ENCODE peak calls at places on chromosomes 16 and 17, in nine cellular contexts. One of them, this sample, is unnamed.

GRCh38 chr16:4309833-4310266 is 6.0 kb upstream of the GLIS2 start:
- DNase-seq in NCI-H748 treated with DMSO at 0.1 percent for 48 hours: no peak
- DNase-seq in hippocampal formation: no peak
- DNase-seq in body of pancreas: peak; percentile 72
- DNase-seq in ACHN: peak; percentile 83
- DNase-seq in anterior cingulate cortex: no peak
- DNase-seq in NCI-H460: peak; percentile 62
- DNase-seq in non-pigmented ciliary epithelial cell: no peak
- DNase-seq in NCI-H1105 treated with DMSO at 0.1 percent for 48 hours: no peak
- DNase-seq in this sample: peak; percentile 72

GRCh38 chr16:27365142-27366089 is 36.6 kb upstream of the IL21R start:
- DNase-seq in anterior cingulate cortex: no peak
- DNase-seq in ACHN: peak; percentile 59
- DNase-seq in body of pancreas: no peak
- DNase-seq in hippocampal formation: no peak
- DNase-seq in NCI-H748 treated with DMSO at 0.1 percent for 48 hours: no peak
- DNase-seq in non-pigmented ciliary epithelial cell: peak; percentile 47
- DNase-seq in NCI-H460: no peak
- DNase-seq in NCI-H1105 treated with DMSO at 0.1 percent for 48 hours: no peak
- DNase-seq in this sample: peak; percentile 59

GRCh38 chr17:74467221-74467951 is 952 bp downstream of the CD300A start:
- DNase-seq in NCI-H460: no peak
- DNase-seq in body of pancreas: no peak
- DNase-seq in hippocampal formation: no peak
- DNase-seq in NCI-H748 treated with DMSO at 0.1 percent for 48 hours: no peak
- DNase-seq in NCI-H1105 treated with DMSO at 0.1 percent for 48 hours: no peak
- DNase-seq in ACHN: no peak
- DNase-seq in anterior cingulate cortex: no peak
- DNase-seq in non-pigmented ciliary epithelial cell: no peak
- DNase-seq in this sample: no peak

GRCh38 chr17:8639709-8640108 is 9.2 kb upstream of the MYH10 start:
- DNase-seq in hippocampal formation: no peak
- DNase-seq in NCI-H460: no peak
- DNase-seq in NCI-H748 treated with DMSO at 0.1 percent for 48 hours: no peak
- DNase-seq in NCI-H1105 treated with DMSO at 0.1 percent for 48 hours: no peak
- DNase-seq in anterior cingulate cortex: no peak
- DNase-seq in body of pancreas: no peak
- DNase-seq in non-pigmented ciliary epithelial cell: no peak
- DNase-seq in ACHN: no peak
- DNase-seq in this sample: no peak

GRCh38 chr17:40260528-40260927 is 27.2 kb upstream of the CDC6 start:
- DNase-seq in hippocampal formation: no peak
- DNase-seq in non-pigmented ciliary epithelial cell: no peak
- DNase-seq in NCI-H460: no peak
- DNase-seq in ACHN: no peak
- DNase-seq in anterior cingulate cortex: no peak
- DNase-seq in body of pancreas: no peak
- DNase-seq in NCI-H1105 treated with DMSO at 0.1 percent for 48 hours: no peak
- DNase-seq in NCI-H748 treated with DMSO at 0.1 percent for 48 hours: no peak
- DNase-seq in this sample: no peak

GRCh38 chr16:14405611-14406537 is 224.2 kb downstream of the PARN start:
- DNase-seq in ACHN: peak; percentile 16
- DNase-seq in non-pigmented ciliary epithelial cell: no peak
- DNase-seq in NCI-H748 treated with DMSO at 0.1 percent for 48 hours: no peak
- DNase-seq in anterior cingulate cortex: no peak
- DNase-seq in NCI-H1105 treated with DMSO at 0.1 percent for 48 hours: no peak
- DNase-seq in body of pancreas: no peak
- DNase-seq in NCI-H460: no peak
- DNase-seq in hippocampal formation: no peak
- DNase-seq in this sample: no peak

GRCh38 chr17:47801176-47801765 is 20.3 kb downstream of the OSBPL7 start:
- DNase-seq in hippocampal formation: no peak
- DNase-seq in NCI-H460: no peak
- DNase-seq in anterior cingulate cortex: no peak
- DNase-seq in ACHN: no peak
- DNase-seq in NCI-H1105 treated with DMSO at 0.1 percent for 48 hours: no peak
- DNase-seq in non-pigmented ciliary epithelial cell: no peak
- DNase-seq in NCI-H748 treated with DMSO at 0.1 percent for 48 hours: no peak
- DNase-seq in body of pancreas: no peak
- DNase-seq in this sample: no peak

GRCh38 chr16:28531777-28532744 is 6.7 kb downstream of the NUPR1 start:
- DNase-seq in non-pigmented ciliary epithelial cell: no peak
- DNase-seq in body of pancreas: peak; percentile 89
- DNase-seq in NCI-H748 treated with DMSO at 0.1 percent for 48 hours: no peak
- DNase-seq in ACHN: peak; percentile 57
- DNase-seq in NCI-H1105 treated with DMSO at 0.1 percent for 48 hours: no peak
- DNase-seq in NCI-H460: no peak
- DNase-seq in hippocampal formation: no peak
- DNase-seq in anterior cingulate cortex: no peak
- DNase-seq in this sample: no peak

GRCh38 chr16:3952342-3953131 is 72.0 kb upstream of the CREBBP start:
- DNase-seq in anterior cingulate cortex: no peak
- DNase-seq in non-pigmented ciliary epithelial cell: no peak
- DNase-seq in NCI-H1105 treated with DMSO at 0.1 percent for 48 hours: no peak
- DNase-seq in NCI-H460: no peak
- DNase-seq in ACHN: no peak
- DNase-seq in NCI-H748 treated with DMSO at 0.1 percent for 48 hours: no peak
- DNase-seq in body of pancreas: peak; percentile 32
- DNase-seq in hippocampal formation: no peak
- DNase-seq in this sample: no peak

GRCh38 chr16:46790599-46791270 is 40.2 kb downstream of the C16orf87 start:
- DNase-seq in body of pancreas: no peak
- DNase-seq in NCI-H748 treated with DMSO at 0.1 percent for 48 hours: no peak
- DNase-seq in ACHN: peak; percentile 5
- DNase-seq in NCI-H1105 treated with DMSO at 0.1 percent for 48 hours: no peak
- DNase-seq in anterior cingulate cortex: no peak
- DNase-seq in NCI-H460: no peak
- DNase-seq in non-pigmented ciliary epithelial cell: no peak
- DNase-seq in hippocampal formation: no peak
- DNase-seq in this sample: no peak

GRCh38 chr17:82217530-82218204 is 5.0 kb upstream of the CCDC57 start:
- DNase-seq in NCI-H1105 treated with DMSO at 0.1 percent for 48 hours: no peak
- DNase-seq in non-pigmented ciliary epithelial cell: peak; percentile 66
- DNase-seq in NCI-H748 treated with DMSO at 0.1 percent for 48 hours: no peak
- DNase-seq in anterior cingulate cortex: peak; percentile 8
- DNase-seq in NCI-H460: peak; percentile 81
- DNase-seq in hippocampal formation: no peak
- DNase-seq in body of pancreas: no peak
- DNase-seq in ACHN: peak; percentile 90
- DNase-seq in this sample: peak; percentile 77

GRCh38 chr17:81043725-81044427 is 8.9 kb downstream of the BAIAP2 start:
- DNase-seq in body of pancreas: no peak
- DNase-seq in hippocampal formation: no peak
- DNase-seq in NCI-H1105 treated with DMSO at 0.1 percent for 48 hours: no peak
- DNase-seq in NCI-H460: no peak
- DNase-seq in ACHN: peak; percentile 98
- DNase-seq in anterior cingulate cortex: no peak
- DNase-seq in NCI-H748 treated with DMSO at 0.1 percent for 48 hours: no peak
- DNase-seq in non-pigmented ciliary epithelial cell: no peak
- DNase-seq in this sample: peak; percentile 25

GRCh38 chr16:12229759-12230594 is 253.4 kb downstream of the SNX29 start:
- DNase-seq in ACHN: no peak
- DNase-seq in anterior cingulate cortex: no peak
- DNase-seq in hippocampal formation: no peak
- DNase-seq in non-pigmented ciliary epithelial cell: no peak
- DNase-seq in NCI-H1105 treated with DMSO at 0.1 percent for 48 hours: peak; percentile 79
- DNase-seq in body of pancreas: no peak
- DNase-seq in NCI-H748 treated with DMSO at 0.1 percent for 48 hours: peak; percentile 80
- DNase-seq in NCI-H460: no peak
- DNase-seq in this sample: peak; percentile 33

GRCh38 chr16:47144559-47144877 is 773 bp upstream of the NETO2 start:
- DNase-seq in ACHN: no peak
- DNase-seq in hippocampal formation: no peak
- DNase-seq in non-pigmented ciliary epithelial cell: no peak
- DNase-seq in NCI-H460: no peak
- DNase-seq in body of pancreas: no peak
- DNase-seq in NCI-H1105 treated with DMSO at 0.1 percent for 48 hours: no peak
- DNase-seq in NCI-H748 treated with DMSO at 0.1 percent for 48 hours: no peak
- DNase-seq in anterior cingulate cortex: no peak
- DNase-seq in this sample: no peak

GRCh38 chr16:49179714-49180330 is 101.8 kb downstream of the CBLN1 start:
- DNase-seq in hippocampal formation: no peak
- DNase-seq in non-pigmented ciliary epithelial cell: no peak
- DNase-seq in NCI-H1105 treated with DMSO at 0.1 percent for 48 hours: no peak
- DNase-seq in anterior cingulate cortex: no peak
- DNase-seq in ACHN: no peak
- DNase-seq in NCI-H748 treated with DMSO at 0.1 percent for 48 hours: no peak
- DNase-seq in NCI-H460: no peak
- DNase-seq in body of pancreas: no peak
- DNase-seq in this sample: no peak

GRCh38 chr17:57899391-57899790 is 49.5 kb upstream of the MRPS23 start:
- DNase-seq in body of pancreas: no peak
- DNase-seq in NCI-H460: no peak
- DNase-seq in hippocampal formation: no peak
- DNase-seq in non-pigmented ciliary epithelial cell: no peak
- DNase-seq in NCI-H1105 treated with DMSO at 0.1 percent for 48 hours: no peak
- DNase-seq in NCI-H748 treated with DMSO at 0.1 percent for 48 hours: no peak
- DNase-seq in ACHN: no peak
- DNase-seq in anterior cingulate cortex: no peak
- DNase-seq in this sample: no peak

GRCh38 chr17:65394811-65395472 is 166.5 kb downstream of the AXIN2 start:
- DNase-seq in non-pigmented ciliary epithelial cell: no peak
- DNase-seq in body of pancreas: no peak
- DNase-seq in NCI-H1105 treated with DMSO at 0.1 percent for 48 hours: no peak
- DNase-seq in NCI-H748 treated with DMSO at 0.1 percent for 48 hours: no peak
- DNase-seq in anterior cingulate cortex: no peak
- DNase-seq in ACHN: no peak
- DNase-seq in hippocampal formation: no peak
- DNase-seq in NCI-H460: no peak
- DNase-seq in this sample: no peak

GRCh38 chr17:20206591-20206990 is 197.4 kb downstream of the SPECC1 start:
- DNase-seq in ACHN: peak; percentile 86
- DNase-seq in NCI-H1105 treated with DMSO at 0.1 percent for 48 hours: no peak
- DNase-seq in non-pigmented ciliary epithelial cell: no peak
- DNase-seq in body of pancreas: no peak
- DNase-seq in hippocampal formation: no peak
- DNase-seq in anterior cingulate cortex: no peak
- DNase-seq in NCI-H460: no peak
- DNase-seq in NCI-H748 treated with DMSO at 0.1 percent for 48 hours: no peak
- DNase-seq in this sample: peak; percentile 35

GRCh38 chr16:6016530-6017184 is 919.1 kb upstream of the EEF2KMT start:
- DNase-seq in ACHN: peak; percentile 79
- DNase-seq in non-pigmented ciliary epithelial cell: peak; percentile 2
- DNase-seq in NCI-H460: no peak
- DNase-seq in anterior cingulate cortex: no peak
- DNase-seq in body of pancreas: no peak
- DNase-seq in NCI-H748 treated with DMSO at 0.1 percent for 48 hours: peak; percentile 30
- DNase-seq in hippocampal formation: no peak
- DNase-seq in NCI-H1105 treated with DMSO at 0.1 percent for 48 hours: no peak
- DNase-seq in this sample: peak; percentile 37

GRCh38 chr16:4797805-4798252 is 2.7 kb downstream of the SMIM22 start:
- DNase-seq in non-pigmented ciliary epithelial cell: no peak
- DNase-seq in NCI-H1105 treated with DMSO at 0.1 percent for 48 hours: no peak
- DNase-seq in NCI-H748 treated with DMSO at 0.1 percent for 48 hours: no peak
- DNase-seq in hippocampal formation: no peak
- DNase-seq in anterior cingulate cortex: no peak
- DNase-seq in body of pancreas: no peak
- DNase-seq in NCI-H460: no peak
- DNase-seq in ACHN: no peak
- DNase-seq in this sample: no peak

GRCh38 chr16:57863434-57864160 is 61.3 kb upstream of the KIFC3 start:
- DNase-seq in body of pancreas: peak; percentile 74
- DNase-seq in anterior cingulate cortex: peak; percentile 34
- DNase-seq in NCI-H1105 treated with DMSO at 0.1 percent for 48 hours: peak; percentile 7
- DNase-seq in NCI-H460: peak; percentile 82
- DNase-seq in hippocampal formation: peak; percentile 77
- DNase-seq in NCI-H748 treated with DMSO at 0.1 percent for 48 hours: peak; percentile 14
- DNase-seq in non-pigmented ciliary epithelial cell: peak; percentile 53
- DNase-seq in ACHN: peak; percentile 90
- DNase-seq in this sample: peak; percentile 74

GRCh38 chr17:44794699-44795413 is 35.2 kb downstream of the GJC1 start:
- DNase-seq in NCI-H748 treated with DMSO at 0.1 percent for 48 hours: no peak
- DNase-seq in NCI-H460: peak; percentile 89
- DNase-seq in body of pancreas: no peak
- DNase-seq in ACHN: peak; percentile 82
- DNase-seq in hippocampal formation: no peak
- DNase-seq in anterior cingulate cortex: no peak
- DNase-seq in non-pigmented ciliary epithelial cell: peak; percentile 67
- DNase-seq in NCI-H1105 treated with DMSO at 0.1 percent for 48 hours: no peak
- DNase-seq in this sample: peak; percentile 81

GRCh38 chr16:68298907-68299515 is 11.7 kb downstream of the SLC7A6OS start:
- DNase-seq in ACHN: peak; percentile 76
- DNase-seq in hippocampal formation: no peak
- DNase-seq in anterior cingulate cortex: peak; percentile 17
- DNase-seq in NCI-H460: no peak
- DNase-seq in NCI-H1105 treated with DMSO at 0.1 percent for 48 hours: peak; percentile 47
- DNase-seq in NCI-H748 treated with DMSO at 0.1 percent for 48 hours: no peak
- DNase-seq in non-pigmented ciliary epithelial cell: peak; percentile 61
- DNase-seq in body of pancreas: no peak
- DNase-seq in this sample: peak; percentile 49

GRCh38 chr17:39110435-39111136 is 40.9 kb downstream of the PLXDC1 start:
- DNase-seq in non-pigmented ciliary epithelial cell: no peak
- DNase-seq in body of pancreas: peak; percentile 68
- DNase-seq in anterior cingulate cortex: no peak
- DNase-seq in NCI-H460: no peak
- DNase-seq in NCI-H1105 treated with DMSO at 0.1 percent for 48 hours: peak; percentile 7
- DNase-seq in NCI-H748 treated with DMSO at 0.1 percent for 48 hours: no peak
- DNase-seq in hippocampal formation: no peak
- DNase-seq in ACHN: no peak
- DNase-seq in this sample: no peak

GRCh38 chr17:28563475-28563874 is 7.8 kb downstream of the PIGS start:
- DNase-seq in non-pigmented ciliary epithelial cell: peak; percentile 48
- DNase-seq in body of pancreas: no peak
- DNase-seq in ACHN: peak; percentile 98
- DNase-seq in NCI-H460: no peak
- DNase-seq in NCI-H748 treated with DMSO at 0.1 percent for 48 hours: no peak
- DNase-seq in anterior cingulate cortex: no peak
- DNase-seq in hippocampal formation: no peak
- DNase-seq in NCI-H1105 treated with DMSO at 0.1 percent for 48 hours: no peak
- DNase-seq in this sample: peak; percentile 36

GRCh38 chr16:12062343-12063003 is 85.9 kb downstream of the SNX29 start:
- DNase-seq in hippocampal formation: no peak
- DNase-seq in ACHN: peak; percentile 50
- DNase-seq in body of pancreas: no peak
- DNase-seq in NCI-H460: peak; percentile 25
- DNase-seq in NCI-H1105 treated with DMSO at 0.1 percent for 48 hours: no peak
- DNase-seq in NCI-H748 treated with DMSO at 0.1 percent for 48 hours: no peak
- DNase-seq in non-pigmented ciliary epithelial cell: peak; percentile 67
- DNase-seq in anterior cingulate cortex: no peak
- DNase-seq in this sample: peak; percentile 79

GRCh38 chr17:63653018-63653417 is 30.8 kb downstream of the MAP3K3 start:
- DNase-seq in anterior cingulate cortex: no peak
- DNase-seq in hippocampal formation: no peak
- DNase-seq in NCI-H1105 treated with DMSO at 0.1 percent for 48 hours: no peak
- DNase-seq in ACHN: no peak
- DNase-seq in NCI-H460: no peak
- DNase-seq in non-pigmented ciliary epithelial cell: no peak
- DNase-seq in NCI-H748 treated with DMSO at 0.1 percent for 48 hours: no peak
- DNase-seq in body of pancreas: no peak
- DNase-seq in this sample: no peak

GRCh38 chr17:50047488-50048126 is 8.3 kb upstream of the ITGA3 start:
- DNase-seq in ACHN: peak; percentile 96
- DNase-seq in body of pancreas: no peak
- DNase-seq in NCI-H1105 treated with DMSO at 0.1 percent for 48 hours: no peak
- DNase-seq in anterior cingulate cortex: no peak
- DNase-seq in hippocampal formation: no peak
- DNase-seq in non-pigmented ciliary epithelial cell: no peak
- DNase-seq in NCI-H460: no peak
- DNase-seq in NCI-H748 treated with DMSO at 0.1 percent for 48 hours: no peak
- DNase-seq in this sample: peak; percentile 66

GRCh38 chr17:38451840-38452529 is 23.7 kb downstream of the ARHGAP23 start:
- DNase-seq in hippocampal formation: no peak
- DNase-seq in NCI-H748 treated with DMSO at 0.1 percent for 48 hours: no peak
- DNase-seq in ACHN: no peak
- DNase-seq in anterior cingulate cortex: no peak
- DNase-seq in NCI-H460: no peak
- DNase-seq in NCI-H1105 treated with DMSO at 0.1 percent for 48 hours: no peak
- DNase-seq in non-pigmented ciliary epithelial cell: peak; percentile 64
- DNase-seq in body of pancreas: no peak
- DNase-seq in this sample: peak; percentile 77

GRCh38 chr17:46086821-46087220 is 87.8 kb downstream of the STH start:
- DNase-seq in NCI-H1105 treated with DMSO at 0.1 percent for 48 hours: no peak
- DNase-seq in NCI-H748 treated with DMSO at 0.1 percent for 48 hours: no peak
- DNase-seq in hippocampal formation: no peak
- DNase-seq in NCI-H460: no peak
- DNase-seq in anterior cingulate cortex: no peak
- DNase-seq in ACHN: no peak
- DNase-seq in body of pancreas: no peak
- DNase-seq in non-pigmented ciliary epithelial cell: no peak
- DNase-seq in this sample: no peak

GRCh38 chr17:80261895-80262279 is 1.2 kb downstream of the RNF213 start:
- DNase-seq in anterior cingulate cortex: no peak
- DNase-seq in NCI-H1105 treated with DMSO at 0.1 percent for 48 hours: no peak
- DNase-seq in hippocampal formation: no peak
- DNase-seq in NCI-H748 treated with DMSO at 0.1 percent for 48 hours: no peak
- DNase-seq in body of pancreas: no peak
- DNase-seq in NCI-H460: no peak
- DNase-seq in non-pigmented ciliary epithelial cell: no peak
- DNase-seq in ACHN: no peak
- DNase-seq in this sample: no peak

This sample was measured in brain microvascular endothelial cell.